ENCODE peak calls at places on chromosomes 5 and 9, in nine cellular contexts. W is cardiac muscle cell; B is effector memory CD4-positive, alpha-beta T cell; X is OCI-LY7; K is PC-9; I is CD4-positive, CD25-positive, alpha-beta regulatory T cell; S is fibroblast of lung; G is psoas muscle; A is left ventricle myocardium inferior. H is an unnamed sample.

GRCh38 chr9:75601280-75601679 is 289.2 kb upstream of the PCSK5 start:
- DNase-seq in B (no peak), G (no peak), I (no peak), S (no peak), X (peak; percentile 48), K (no peak), W (no peak), A (no peak), H (no peak)

GRCh38 chr9:95246547-95246946 is 71.0 kb downstream of the FANCC start:
- DNase-seq in I (no peak), W (no peak), X (no peak), S (no peak), B (no peak), G (no peak), A (no peak), K (no peak), H (no peak)

GRCh38 chr5:172437445-172438303 is 16.7 kb downstream of the SH3PXD2B start:
- DNase-seq in B (no peak), K (peak; percentile 91), S (peak; percentile 93), I (no peak), G (peak; percentile 74), W (peak; percentile 93), X (no peak), A (peak; percentile 63), H (peak; percentile 76)

GRCh38 chr5:43042176-43042625 is 2.1 kb upstream of the ANXA2R start:
- DNase-seq in G (peak; percentile 83), S (peak; percentile 79), A (peak; percentile 73), K (peak; percentile 85), I (peak; percentile 95), X (peak; percentile 91), B (peak; percentile 79), W (peak; percentile 73), H (peak; percentile 91)

GRCh38 chr9:87194471-87194870 is 247.2 kb upstream of the GAS1 start:
- DNase-seq in I (no peak), K (peak; percentile 60), W (peak; percentile 71), S (peak; percentile 93), G (no peak), X (no peak), A (no peak), B (no peak), H (no peak)

GRCh38 chr5:78698218-78698751 is 49.7 kb upstream of the LHFPL2 start:
- DNase-seq in W (peak; percentile 87), A (peak; percentile 36), S (peak; percentile 91), G (peak; percentile 40), X (no peak), K (no peak), I (no peak), B (no peak), H (no peak)

GRCh38 chr5:170297589-170298462 is at the start of gene LCP2:
- DNase-seq in A (no peak), G (no peak), W (no peak), S (no peak), X (peak; percentile 18), B (peak; percentile 46), K (no peak), I (peak; percentile 86), H (no peak)

GRCh38 chr5:113612060-113612496 is 98.6 kb downstream of the YTHDC2 start:
- DNase-seq in W (peak; percentile 68), X (peak; percentile 54), G (no peak), K (no peak), A (no peak), S (peak; percentile 33), I (peak; percentile 41), B (no peak), H (no peak)

GRCh38 chr5:172303090-172303995 is 19.8 kb upstream of the UBTD2 start:
- DNase-seq in B (no peak), G (no peak), A (no peak), K (peak; percentile 86), W (no peak), X (no peak), I (no peak), S (peak; percentile 21), H (no peak)

GRCh38 chr9:96661711-96662110 is 6.6 kb upstream of the PRXL2C start:
- DNase-seq in I (no peak), G (no peak), A (no peak), B (no peak), W (peak; percentile 7), K (no peak), S (peak; percentile 78), X (no peak), H (no peak)

GRCh38 chr5:136084698-136085097 is 47.9 kb upstream of the SMAD5 start:
- DNase-seq in G (peak; percentile 31), K (no peak), X (no peak), S (no peak), A (peak; percentile 69), W (no peak), I (no peak), B (no peak), H (no peak)

GRCh38 chr5:10018670-10019069 is 231.0 kb downstream of the ATPSCKMT start:
- DNase-seq in K (peak; percentile 85), A (no peak), W (peak; percentile 93), X (no peak), G (no peak), I (no peak), S (peak; percentile 96), B (no peak), H (no peak)

GRCh38 chr5:38725419-38725865 is 120.4 kb upstream of the OSMR start:
- DNase-seq in S (no peak), K (no peak), W (no peak), G (no peak), A (no peak), X (no peak), B (no peak), I (no peak), H (no peak)

GRCh38 chr9:5388026-5388806 is 48.5 kb upstream of the RLN1 start:
- DNase-seq in B (no peak), W (peak; percentile 19), X (no peak), I (no peak), G (no peak), A (no peak), K (no peak), S (peak; percentile 57), H (no peak)

GRCh38 chr5:11377896-11378295 is 526.4 kb downstream of the CTNND2 start:
- DNase-seq in G (no peak), I (no peak), W (no peak), A (no peak), X (no peak), B (no peak), K (no peak), S (peak; percentile 75), H (no peak)

GRCh38 chr5:91126448-91126847 is 256.7 kb downstream of the ARRDC3 start:
- DNase-seq in G (no peak), A (no peak), K (no peak), I (no peak), W (peak; percentile 70), S (peak; percentile 93), B (no peak), X (no peak), H (no peak)

DNA sequence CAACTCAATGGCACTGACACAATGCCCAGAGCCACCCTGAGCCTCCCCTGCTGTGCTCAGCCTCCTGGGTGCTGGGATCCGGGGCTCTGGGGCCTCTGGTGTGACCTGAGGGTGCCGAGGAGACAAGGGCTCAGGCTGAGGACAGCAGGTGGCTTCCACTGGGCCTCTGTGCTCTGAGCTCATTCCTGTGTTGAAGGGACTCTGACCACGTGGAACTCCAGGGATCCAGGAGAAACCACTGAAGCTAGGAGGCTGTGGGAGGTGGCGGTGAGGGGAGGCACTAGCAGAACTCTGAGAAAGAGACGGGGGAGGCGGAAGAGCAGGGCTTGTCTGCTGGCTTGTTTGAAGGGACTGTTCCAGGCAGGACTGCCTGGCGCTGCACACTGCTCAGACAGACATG is 318.7 kb upstream of the IRX1 start:
- DNase-seq in X (no peak), G (no peak), I (no peak), A (no peak), K (no peak), B (no peak), S (no peak), W (no peak), H (no peak)
- H3K9me3 ChIP-seq in X (no peaks in the 10 kb centered on the region), G (no peaks in the 10 kb centered on the region), I (peaks cover 4% of the 10 kb centered on the region), A (no peaks in the 10 kb centered on the region), K (no peaks in the 10 kb centered on the region), B (no peaks in the 10 kb centered on the region), S (no peaks in the 10 kb centered on the region), W (no peaks in the 10 kb centered on the region), H (no peaks in the 10 kb centered on the region)

DNA sequence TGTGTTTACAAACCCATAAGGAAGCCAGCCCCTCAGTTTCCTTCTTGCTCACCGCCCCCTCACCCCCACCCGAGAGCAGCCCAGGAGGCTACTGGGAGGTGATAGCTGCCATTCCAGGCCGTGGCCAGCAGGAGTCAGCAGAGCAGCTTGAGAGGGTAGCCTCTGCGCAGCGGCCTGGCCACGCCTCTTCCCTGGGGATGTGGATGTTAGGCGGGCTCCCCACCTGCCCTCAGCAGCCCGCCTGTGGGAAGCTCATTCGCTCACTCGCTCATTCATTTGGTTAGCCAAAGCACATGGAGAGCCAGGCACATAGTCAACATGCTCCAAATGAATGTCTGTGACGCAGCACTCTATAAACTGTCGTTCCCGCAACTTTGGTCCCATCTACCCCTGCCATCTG is 6.1 kb upstream of the DPM2 start:
- DNase-seq in A (peak; percentile 86), S (peak; percentile 62), I (peak; percentile 78), B (peak; percentile 50), K (peak; percentile 61), X (peak; percentile 87), G (peak; percentile 85), W (peak; percentile 79), H (peak; percentile 93)
- H3K27ac ChIP-seq in A (peak overlapping the region; percentile 5), S (no peak overlapping the region), I (peak overlapping the region; percentile 37), B (no peak overlapping the region), K (no peak overlapping the region), X (peak overlapping the region; percentile 45), G (no peak overlapping the region), W (no peak overlapping the region), H (no peak overlapping the region)

GRCh38 chr5:158461240-158461854 is 602.4 kb upstream of the CLINT1 start:
- DNase-seq in S (no peak), I (no peak), G (peak; percentile 26), X (no peak), A (peak; percentile 25), W (no peak), K (no peak), B (no peak), H (no peak)

GRCh38 chr5:158451983-158452710 is 593.2 kb upstream of the CLINT1 start:
- DNase-seq in B (no peak), S (no peak), X (no peak), G (peak; percentile 57), W (no peak), A (no peak), K (no peak), I (no peak), H (no peak)

GRCh38 chr5:158458086-158458485 is 599.1 kb upstream of the CLINT1 start:
- DNase-seq in B (no peak), G (no peak), K (no peak), A (no peak), S (no peak), X (no peak), W (no peak), I (no peak), H (no peak)

GRCh38 chr5:158456241-158456640 is 597.3 kb upstream of the CLINT1 start:
- DNase-seq in G (no peak), W (no peak), S (no peak), K (no peak), A (no peak), I (no peak), X (no peak), B (no peak), H (no peak)

GRCh38 chr5:158456756-158457155 is 597.8 kb upstream of the CLINT1 start:
- DNase-seq in I (no peak), W (peak; percentile 77), X (no peak), A (no peak), K (no peak), G (peak; percentile 25), S (peak; percentile 96), B (no peak), H (no peak)
- H3K9me3 ChIP-seq in I (no peaks in the 10 kb centered on the region), W (no peaks in the 10 kb centered on the region), X (no peaks in the 10 kb centered on the region), A (no peaks in the 10 kb centered on the region), K (no peaks in the 10 kb centered on the region), G (no peaks in the 10 kb centered on the region), S (no peaks in the 10 kb centered on the region), B (no peaks in the 10 kb centered on the region), H (no peaks in the 10 kb centered on the region)

GRCh38 chr9:135950135-135950682 is 11.0 kb downstream of the UBAC1 start:
- DNase-seq in G (no peak), K (no peak), X (no peak), W (no peak), A (no peak), S (no peak), B (no peak), I (no peak), H (no peak)
- H3K27ac ChIP-seq in G (peak overlapping the region; percentile 93), K (no peak overlapping the region), X (no peak overlapping the region), W (no peak overlapping the region), A (peak overlapping the region; percentile 33), S (no peak overlapping the region), B (no peak overlapping the region), I (no peak overlapping the region), H (no peak overlapping the region)